ENCODE peak calls at places on chromosome 6, in ten cellular contexts. Q is spleen, E is testis, B is HepG2, J is endothelial cell of umbilical vein, T is lower leg skin, M is esophagus squamous epithelium, Y is K562, V is ovary, X is stomach. S is an unnamed sample.

GRCh38 chr6:99605074-99605726 is 1.4 kb upstream of the PRDM13 start:
- DNase-seq in Q (peak; percentile 68), E (no peak), B (no peak), J (no peak), T (no peak), M (no peak), Y (no peak), V (no peak), X (no peak), S (no peak)

GRCh38 chr6:111825439-111825838 is 47.8 kb downstream of the FYN start:
- DNase-seq in Q (no peak), E (no peak), B (no peak), J (no peak), T (no peak), M (no peak), Y (no peak), V (no peak), X (no peak), S (no peak)

GRCh38 chr6:42443312-42444075 is 8.2 kb downstream of the TRERF1 start:
- DNase-seq in Q (no peak), E (peak; percentile 74), B (no peak), J (no peak), T (peak; percentile 81), M (no peak), Y (no peak), V (no peak), X (no peak), S (peak; percentile 55)

GRCh38 chr6:156449128-156449527 is 328.1 kb upstream of the ARID1B start:
- DNase-seq in Q (no peak), E (no peak), B (no peak), J (no peak), T (no peak), M (no peak), Y (no peak), V (no peak), X (peak; percentile 41), S (no peak)

GRCh38 chr6:137823826-137824501 is 43.1 kb upstream of the TNFAIP3 start:
- DNase-seq in Q (no peak), E (peak; percentile 50), B (no peak), J (no peak), T (peak; percentile 92), M (no peak), Y (peak; percentile 31), V (peak; percentile 51), X (peak; percentile 32), S (no peak)

GRCh38 chr6:149264629-149265028 is 52.9 kb upstream of the TAB2 start:
- DNase-seq in Q (no peak), E (no peak), B (peak; percentile 38), J (no peak), T (no peak), M (no peak), Y (no peak), V (no peak), X (no peak), S (no peak)

GRCh38 chr6:121653624-121654008 is 218.2 kb downstream of the GJA1 start:
- DNase-seq in Q (no peak), E (no peak), B (no peak), J (no peak), T (peak; percentile 82), M (no peak), Y (no peak), V (peak; percentile 32), X (no peak), S (peak; percentile 15)

GRCh38 chr6:129638055-129639019 is 71.6 kb downstream of the ARHGAP18 start:
- DNase-seq in Q (no peak), E (peak; percentile 72), B (peak; percentile 85), J (peak; percentile 87), T (no peak), M (no peak), Y (no peak), V (peak; percentile 63), X (no peak), S (no peak)

GRCh38 chr6:135488023-135488422 is 9.5 kb downstream of the AHI1 start:
- DNase-seq in Q (no peak), E (no peak), B (no peak), J (peak; percentile 40), T (no peak), M (no peak), Y (no peak), V (no peak), X (no peak), S (no peak)

DNA sequence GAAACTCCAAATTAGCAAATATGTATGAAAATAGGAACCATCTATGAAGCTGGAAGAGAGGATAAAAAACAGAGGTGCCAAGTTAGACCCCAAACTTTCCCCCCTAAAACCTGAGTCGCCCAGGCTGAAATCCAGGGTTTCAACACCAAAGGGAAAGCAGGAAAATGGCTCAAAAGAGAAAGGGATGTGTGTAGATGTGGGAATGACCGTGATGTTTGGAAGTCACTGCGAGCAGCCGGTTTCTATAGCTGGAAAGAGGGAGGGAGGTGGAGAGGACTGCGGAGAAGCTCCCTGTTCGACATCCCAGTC is 4.5 kb downstream of the RING1 start:
- DNase-seq in Q (no peak), E (no peak), B (no peak), J (no peak), T (no peak), M (no peak), Y (no peak), V (no peak), X (no peak), S (no peak)
- TF ChIP-seq POLR2A in Q (no peak), E (no peak), B (no peak), J (no peak), T (no peak), M (no peak), Y (peak; percentile 58), V (no peak), X (no peak), S (no peak)

DNA sequence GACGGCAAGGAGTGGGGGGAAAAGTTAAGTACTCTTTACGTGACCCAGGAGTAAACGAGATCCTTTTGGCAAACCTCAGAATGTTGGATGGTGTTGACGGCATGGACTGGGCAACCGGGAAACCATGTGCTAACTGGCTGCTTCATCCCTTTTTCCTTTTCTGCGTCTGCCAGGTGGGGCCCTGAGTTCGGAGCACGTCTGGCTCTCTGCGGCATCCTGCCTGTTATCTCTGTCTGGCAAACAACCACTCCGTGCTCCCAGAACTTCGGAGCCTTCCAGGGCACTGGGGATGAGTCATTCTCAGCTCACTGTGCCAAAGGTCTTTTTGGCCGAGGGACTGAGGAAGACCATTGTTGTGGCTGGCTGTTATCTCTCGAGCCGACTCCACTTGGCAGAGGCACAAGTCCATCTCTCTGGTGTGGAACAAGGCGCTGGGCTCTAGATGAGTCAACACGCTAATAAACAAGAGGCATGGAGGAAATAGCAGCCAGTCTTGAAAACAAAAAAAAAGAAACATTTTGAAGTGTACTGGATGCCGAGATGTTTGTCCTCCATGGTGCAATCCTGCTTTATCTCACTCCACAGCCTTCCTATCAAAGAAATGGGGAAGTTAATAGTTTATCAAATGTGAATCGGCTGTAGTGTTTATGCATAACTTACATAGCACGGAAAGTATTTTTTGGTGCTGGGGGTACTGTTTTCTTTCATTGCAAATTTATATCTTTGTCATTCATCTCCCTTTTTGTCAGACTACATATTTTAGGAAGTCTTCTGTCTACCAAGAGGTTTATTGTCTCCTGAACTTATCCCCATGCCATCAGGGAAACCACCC is 64.6 kb upstream of the TXNDC5 start:
- DNase-seq in Q (peak; percentile 82), E (peak; percentile 92), B (peak; percentile 100), J (peak; percentile 100), T (peak; percentile 93), M (no peak), Y (peak; percentile 73), V (peak; percentile 90), X (peak; percentile 73), S (peak; percentile 96)
- TF ChIP-seq POLR2A in Q (no peak), E (no peak), B (no peak), J (peak; percentile 67), T (no peak), M (no peak), Y (no peak), V (no peak), X (no peak), S (no peak)

DNA sequence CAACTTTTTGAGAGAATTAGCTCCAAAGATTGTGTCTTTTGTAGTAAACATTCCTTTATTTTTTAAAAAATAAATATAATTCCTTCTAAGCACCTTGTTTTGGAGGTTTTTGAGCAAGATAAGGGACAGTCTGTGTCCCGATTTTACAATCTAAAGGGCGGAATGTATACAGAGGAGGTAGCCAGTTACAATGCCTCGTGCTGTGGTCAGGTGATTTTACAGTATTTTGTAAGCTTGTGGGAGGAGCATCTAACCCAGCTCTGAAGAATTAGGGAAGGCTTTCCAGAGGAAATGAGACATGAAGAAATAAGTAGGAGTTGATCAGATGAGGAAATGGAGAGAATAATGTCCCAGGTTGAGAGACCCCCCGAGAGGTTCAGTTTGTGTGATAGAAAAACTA is 1.3 kb downstream of the HINT3 start:
- DNase-seq in Q (no peak), E (peak; percentile 43), B (peak; percentile 64), J (peak; percentile 66), T (no peak), M (no peak), Y (peak; percentile 43), V (no peak), X (no peak), S (no peak)
- TF ChIP-seq POLR2A in Q (no peak), E (no peak), B (no peak), J (no peak), T (no peak), M (no peak), Y (no peak), V (no peak), X (no peak), S (peak; percentile 19)

GRCh38 chr6:35687658-35688604 is 784 bp downstream of the FKBP5 start:
- DNase-seq in Q (peak; percentile 93), E (peak; percentile 73), B (no peak), J (peak; percentile 72), T (no peak), M (no peak), Y (peak; percentile 88), V (peak; percentile 54), X (peak; percentile 69), S (peak; percentile 44)
- TF ChIP-seq POLR2A in Q (peak; percentile 27), E (no peak), B (no peak), J (no peak), T (no peak), M (no peak), Y (peak; percentile 44), V (no peak), X (no peak), S (peak; percentile 8)

GRCh38 chr6:142030115-142030619 is 102.6 kb upstream of the GJE1 start:
- DNase-seq in Q (no peak), E (no peak), B (no peak), J (peak; percentile 51), T (no peak), M (no peak), Y (peak; percentile 38), V (no peak), X (no peak), S (no peak)
- TF ChIP-seq POLR2A in Q (no peak), E (no peak), B (no peak), J (no peak), T (no peak), M (no peak), Y (peak; percentile 77), V (no peak), X (no peak), S (no peak)